ENCODE peak calls at places on chromosomes 16 and 17, in five cellular contexts. U, B, W, L and M are unnamed samples.

GRCh38 chr17:44915727-44916058 is 393 bp upstream of the GFAP start:
- DNase-seq in B (no peak), U (no peak), W (no peak), L (no peak), M (no peak)

GRCh38 chr16:50260206-50261159 is 5.9 kb upstream of the ADCY7 start:
- DNase-seq in W (no peak), L (no peak), U (no peak), B (no peak), M (no peak)

GRCh38 chr17:59491353-59492090 is 73.9 kb upstream of the DHX40 start:
- DNase-seq in W (no peak), B (no peak), L (no peak), U (no peak), M (no peak)

GRCh38 chr17:17258998-17259397 is 22.0 kb upstream of the FLCN start:
- DNase-seq in U (no peak), B (no peak), W (no peak), L (no peak), M (no peak)

GRCh38 chr17:65366102-65366844 is 195.2 kb downstream of the AXIN2 start:
- DNase-seq in U (no peak), B (no peak), L (no peak), W (no peak), M (no peak)

GRCh38 chr17:8365143-8365542 is 11.4 kb downstream of the KRABD2 start:
- DNase-seq in W (no peak), L (no peak), U (no peak), B (no peak), M (no peak)

GRCh38 chr16:85716680-85717038 is 27.9 kb upstream of the GINS2 start:
- DNase-seq in B (no peak), U (no peak), W (no peak), L (no peak), M (no peak)

GRCh38 chr17:35780876-35781409 is 14.5 kb downstream of the MMP28 start:
- DNase-seq in L (no peak), B (no peak), U (no peak), W (no peak), M (no peak)

GRCh38 chr16:65763640-65764305 is 602.7 kb upstream of the CDH5 start:
- DNase-seq in B (no peak), L (no peak), U (no peak), W (no peak), M (no peak)

GRCh38 chr16:608019-608418 is 18.2 kb downstream of the RAB40C start:
- DNase-seq in U (no peak), B (no peak), L (no peak), W (no peak), M (no peak)

GRCh38 chr16:89890200-89890599 is 16.8 kb downstream of the TCF25 start:
- DNase-seq in B (no peak), L (no peak), W (no peak), U (no peak), M (no peak)

GRCh38 chr16:4115209-4115940 is 867 bp downstream of the ADCY9 start:
- DNase-seq in W (peak; percentile 88), B (peak; percentile 15), L (peak; percentile 63), U (peak; percentile 67), M (peak; percentile 24)

GRCh38 chr17:51189628-51190027 is 23.4 kb downstream of the NME2 start:
- DNase-seq in L (no peak), B (no peak), W (no peak), U (no peak), M (no peak)

GRCh38 chr17:32259596-32259995 is 6.0 kb upstream of the RHBDL3 start:
- DNase-seq in W (no peak), U (no peak), B (no peak), L (no peak), M (no peak)

GRCh38 chr17:80104956-80105375 is 3.6 kb downstream of the GAA start:
- DNase-seq in U (no peak), L (no peak), W (peak; percentile 68), B (no peak), M (no peak)

GRCh38 chr16:82252582-82252981 is 82.6 kb upstream of the MPHOSPH6 start:
- DNase-seq in B (no peak), L (no peak), W (no peak), U (no peak), M (no peak)

GRCh38 chr17:34146440-34147043 is 108.5 kb upstream of the CCL2 start:
- DNase-seq in W (peak; percentile 89), U (peak; percentile 48), B (peak; percentile 30), L (peak; percentile 33), M (peak; percentile 14)

GRCh38 chr16:58197314-58198012 is 443 bp downstream of the CSNK2A2 start:
- DNase-seq in B (no peak), U (no peak), L (no peak), W (peak; percentile 50), M (no peak)
- H3K27ac ChIP-seq in B (peak overlapping the region; percentile 48), U (peak overlapping the region; percentile 54), L (no peak overlapping the region), W (no peak overlapping the region), M (no peak overlapping the region)

DNA sequence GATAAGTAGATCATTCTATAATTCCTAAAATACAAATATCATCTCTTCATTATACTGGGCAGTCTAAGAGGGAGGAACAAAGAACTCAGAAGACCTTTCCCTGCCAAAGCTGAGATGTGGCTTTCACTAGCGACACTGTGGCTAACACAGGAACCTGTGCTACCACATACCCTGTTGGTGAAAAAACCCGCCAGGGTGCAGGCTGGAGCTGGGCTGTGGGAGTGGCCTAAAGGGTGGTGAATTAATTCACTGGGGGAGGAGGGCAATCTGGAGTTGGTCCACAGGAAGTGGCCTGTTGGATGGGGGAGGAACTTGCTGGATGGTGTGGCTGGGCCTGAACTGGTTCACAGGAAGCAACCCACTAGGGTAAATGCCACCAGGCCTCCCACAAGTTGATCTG is 7.4 kb downstream of the ZNF594 start:
- DNase-seq in L (no peak), B (peak; percentile 24), U (no peak), W (no peak), M (no peak)
- H3K9me3 ChIP-seq in L (peaks cover 24% of the 10 kb centered on the region), B (peaks cover 69% of the 10 kb centered on the region), U (peaks cover 100% of the 10 kb centered on the region), W (peaks cover 25% of the 10 kb centered on the region), M (peaks cover 84% of the 10 kb centered on the region)

DNA sequence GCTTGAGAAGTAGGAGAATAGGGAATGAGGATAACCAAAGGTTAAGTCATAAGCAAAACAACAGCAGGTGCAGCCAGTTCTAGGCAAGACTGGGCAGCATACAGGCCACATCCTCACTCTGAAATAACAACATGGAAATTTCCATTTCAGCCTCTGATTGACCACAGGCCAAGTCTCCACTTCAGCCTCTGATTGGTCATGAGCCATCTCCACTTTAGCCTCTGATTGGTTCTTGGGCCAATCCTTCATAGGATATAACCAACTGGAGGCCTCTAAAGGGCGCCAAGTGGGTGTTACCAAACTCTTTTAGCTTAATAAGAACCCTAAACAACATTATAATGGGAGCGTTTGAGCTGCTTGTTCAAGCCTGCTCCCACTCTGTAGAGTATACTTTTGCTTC is 512.0 kb downstream of the NPIPA7 start:
- DNase-seq in W (no peak), L (no peak), B (no peak), U (no peak), M (no peak)
- H3K27ac ChIP-seq in W (no peak overlapping the region), L (no peak overlapping the region), B (no peak overlapping the region), U (no peak overlapping the region), M (no peak overlapping the region)

GRCh38 chr17:75693500-75694481 is 26.7 kb downstream of the SAP30BP start:
- DNase-seq in L (peak; percentile 80), U (peak; percentile 82), B (no peak), W (peak; percentile 70), M (no peak)

GRCh38 chr17:75691371-75692290 is 24.5 kb downstream of the SAP30BP start:
- DNase-seq in W (peak; percentile 83), L (no peak), B (no peak), U (no peak), M (no peak)

GRCh38 chr17:75694536-75694935 is 26.7 kb upstream of the ITGB4 start:
- DNase-seq in B (no peak), L (no peak), W (peak; percentile 47), U (peak; percentile 26), M (no peak)

GRCh38 chr17:75695141-75695829 is 26.0 kb upstream of the ITGB4 start:
- DNase-seq in B (no peak), L (no peak), W (no peak), U (no peak), M (no peak)

GRCh38 chr17:75692976-75693375 is 25.8 kb downstream of the SAP30BP start:
- DNase-seq in U (no peak), B (no peak), L (no peak), W (peak; percentile 54), M (no peak)
- H3K9me3 ChIP-seq in U (no peaks in the 10 kb centered on the region), B (no peaks in the 10 kb centered on the region), L (no peaks in the 10 kb centered on the region), W (no peaks in the 10 kb centered on the region), M (no peaks in the 10 kb centered on the region)